ENCODE peak calls at places on chromosome 16, in five cellular contexts. W, V, Q, J and B are unnamed samples.

GRCh38 chr16:17138801-17139200 is 332.0 kb downstream of the XYLT1 start:
- DNase-seq in J (no peak), W (no peak), Q (no peak), V (no peak), B (peak)

GRCh38 chr16:67489401-67490083 is 6.2 kb upstream of the AGRP start:
- DNase-seq in W (no peak), J (no peak), V (no peak), Q (no peak), B (no peak)

GRCh38 chr16:16095646-16096045 is 127.6 kb downstream of the ABCC6 start:
- DNase-seq in Q (no peak), V (no peak), J (no peak), W (no peak), B (peak)

GRCh38 chr16:87487361-87487924 is 5.4 kb downstream of the ZCCHC14 start:
- DNase-seq in V (peak), W (peak), J (peak), Q (peak), B (peak)

GRCh38 chr16:180921-181667 is 835 bp downstream of the HBQ1 start:
- DNase-seq in Q (peak), V (peak), J (peak), W (peak), B (peak)

GRCh38 chr16:10995555-10995954 is 51.2 kb downstream of the CLEC16A start:
- DNase-seq in Q (no peak), J (no peak), V (no peak), W (no peak), B (no peak)

GRCh38 chr16:67544844-67545664 is 16.4 kb downstream of the RIPOR1 start:
- DNase-seq in W (no peak), Q (no peak), J (no peak), V (no peak), B (no peak)

GRCh38 chr16:78791926-78792325 is 692.5 kb downstream of the WWOX start:
- DNase-seq in W (no peak), V (no peak), J (no peak), Q (no peak), B (no peak)

GRCh38 chr16:82061861-82062525 is 26.9 kb downstream of the HSD17B2 start:
- DNase-seq in W (no peak), V (no peak), J (no peak), Q (no peak), B (peak)

GRCh38 chr16:57530531-57531252 is 5.7 kb downstream of the CCDC102A start:
- DNase-seq in V (no peak), W (peak), Q (peak), J (no peak), B (no peak)

GRCh38 chr16:10256855-10257641 is 74.8 kb upstream of the GRIN2A start:
- DNase-seq in Q (no peak), V (no peak), J (no peak), W (no peak), B (peak)

GRCh38 chr16:53689636-53690035 is 14.0 kb downstream of the RPGRIP1L start:
- DNase-seq in J (no peak), W (no peak), V (no peak), Q (no peak), B (no peak)

GRCh38 chr16:89268585-89268984 is 51.1 kb downstream of the ZNF778 start:
- DNase-seq in J (no peak), Q (no peak), V (no peak), W (no peak), B (no peak)

GRCh38 chr16:89261691-89262563 is 44.4 kb downstream of the ZNF778 start:
- DNase-seq in W (no peak), Q (no peak), V (no peak), J (no peak), B (no peak)

GRCh38 chr16:89265647-89266046 is 48.1 kb downstream of the ZNF778 start:
- DNase-seq in W (no peak), J (no peak), Q (no peak), V (no peak), B (no peak)

GRCh38 chr16:89266521-89267134 is 49.1 kb downstream of the ZNF778 start:
- DNase-seq in J (no peak), Q (no peak), W (no peak), V (no peak), B (no peak)

GRCh38 chr16:89264800-89265550 is 47.5 kb downstream of the ZNF778 start:
- DNase-seq in W (no peak), Q (no peak), J (no peak), V (no peak), B (no peak)
- H3K4me3 ChIP-seq in W (no peak), Q (no peak), J (no peak), V (no peak), B (no peak)

GRCh38 chr16:80670170-80670865 is 129.5 kb downstream of the DYNLRB2 start:
- DNase-seq in V (no peak), J (no peak), Q (no peak), W (no peak), B (no peak)

GRCh38 chr16:80671281-80671849 is 130.6 kb downstream of the DYNLRB2 start:
- DNase-seq in J (no peak), W (no peak), Q (no peak), V (no peak), B (no peak)

GRCh38 chr16:80669673-80670072 is 128.9 kb downstream of the DYNLRB2 start:
- DNase-seq in J (no peak), Q (no peak), V (no peak), W (no peak), B (no peak)

GRCh38 chr16:80674884-80675283 is 129.5 kb downstream of the CDYL2 start:
- DNase-seq in W (no peak), J (no peak), Q (no peak), V (no peak), B (no peak)

DNA sequence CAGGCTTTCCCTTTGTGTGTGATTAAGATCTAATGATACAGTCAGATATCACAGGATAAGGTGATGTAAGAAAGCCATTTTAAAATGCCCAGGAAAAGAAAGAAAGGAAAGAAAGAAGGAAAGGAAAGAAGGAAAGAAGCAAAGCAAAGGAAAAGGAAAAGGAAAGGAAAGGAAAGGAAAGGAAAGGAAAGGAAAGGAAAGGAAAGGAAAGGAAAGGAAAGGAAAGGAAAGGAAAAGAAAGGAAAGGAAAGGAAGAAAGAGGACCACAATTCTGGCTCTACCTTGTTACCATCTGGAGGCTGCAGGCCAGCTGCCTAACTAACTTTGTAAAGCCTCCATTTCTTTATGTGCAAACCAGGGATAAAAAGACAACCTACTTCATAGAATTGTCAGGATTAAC is 131.6 kb downstream of the DYNLRB2 start:
- DNase-seq in W (no peak), Q (no peak), J (no peak), V (no peak), B (no peak)
- TF ChIP-seq CTCF in W (no peak), Q (no peak), J (no peak), V (no peak), B (no peak)

GRCh38 chr16:85274501-85274900 is 162.2 kb upstream of the CIBAR2 start:
- DNase-seq in J (no peak), V (no peak), Q (no peak), W (no peak), B (no peak)

GRCh38 chr16:85271198-85271597 is 158.9 kb upstream of the CIBAR2 start:
- DNase-seq in V (no peak), W (no peak), Q (no peak), J (no peak), B (no peak)

GRCh38 chr16:85275533-85276249 is 163.4 kb upstream of the CIBAR2 start:
- DNase-seq in V (peak), Q (peak), J (peak), W (peak), B (peak)

GRCh38 chr16:85274924-85275323 is 162.7 kb upstream of the CIBAR2 start:
- DNase-seq in V (no peak), J (no peak), W (no peak), Q (no peak), B (no peak)

GRCh38 chr16:85273293-85273692 is 161.0 kb upstream of the CIBAR2 start:
- DNase-seq in V (no peak), J (no peak), W (no peak), Q (no peak), B (no peak)
- H3K4me3 ChIP-seq in V (no peak), J (no peak), W (no peak), Q (no peak), B (no peak)

GRCh38 chr16:31361201-31362110 is 6.5 kb downstream of the ITGAX start:
- DNase-seq in Q (no peak), J (no peak), W (no peak), V (no peak), B (no peak)

GRCh38 chr16:31363721-31364120 is 8.7 kb downstream of the ITGAX start:
- DNase-seq in V (no peak), Q (no peak), W (no peak), J (no peak), B (no peak)

GRCh38 chr16:31362476-31363405 is 7.8 kb downstream of the ITGAX start:
- DNase-seq in W (no peak), J (no peak), V (no peak), Q (no peak), B (no peak)

GRCh38 chr16:31367875-31368274 is 12.9 kb downstream of the ITGAX start:
- DNase-seq in Q (no peak), W (no peak), J (no peak), V (no peak), B (no peak)

GRCh38 chr16:31365131-31365865 is 10.3 kb downstream of the ITGAX start:
- DNase-seq in V (no peak), J (no peak), W (no peak), Q (no peak), B (no peak)
- TF ChIP-seq CTCF in V (no peak), J (no peak), W (no peak), Q (no peak), B (no peak)

GRCh38 chr16:89300311-89300975 is 82.9 kb downstream of the ZNF778 start:
- DNase-seq in Q (no peak), W (no peak), V (no peak), J (no peak), B (peak)
- H3K4me3 ChIP-seq in Q (no peak), W (no peak), V (no peak), J (no peak), B (no peak)

DNA sequence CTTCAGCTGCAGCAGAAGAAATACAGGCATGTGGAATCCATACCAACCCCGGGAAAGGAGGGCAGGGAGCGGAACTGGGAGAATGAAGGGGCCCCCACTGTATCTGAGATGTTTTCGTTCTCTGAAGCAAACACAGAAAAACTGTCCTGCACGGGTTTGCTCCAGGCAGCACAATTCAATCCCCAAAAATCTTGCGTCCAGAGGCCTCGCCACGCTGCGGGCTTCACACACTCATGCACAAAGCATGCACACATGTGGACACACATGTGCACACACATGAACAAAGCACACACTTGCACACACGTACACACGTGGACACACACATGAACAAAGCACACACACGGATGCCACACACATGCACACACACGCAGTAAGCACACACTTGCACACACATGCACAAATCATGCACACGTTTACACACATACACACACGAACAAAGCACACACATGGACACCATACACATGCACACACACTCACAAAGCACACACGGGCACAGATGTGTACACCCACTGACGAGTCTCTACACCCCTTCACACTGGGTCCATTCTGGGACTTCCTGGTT is 27.3 kb downstream of the COX4I1 start:
- DNase-seq in J (no peak), Q (no peak), V (no peak), W (no peak), B (no peak)
- TF ChIP-seq CTCF in J (no peak), Q (no peak), V (no peak), W (no peak), B (no peak)

DNA sequence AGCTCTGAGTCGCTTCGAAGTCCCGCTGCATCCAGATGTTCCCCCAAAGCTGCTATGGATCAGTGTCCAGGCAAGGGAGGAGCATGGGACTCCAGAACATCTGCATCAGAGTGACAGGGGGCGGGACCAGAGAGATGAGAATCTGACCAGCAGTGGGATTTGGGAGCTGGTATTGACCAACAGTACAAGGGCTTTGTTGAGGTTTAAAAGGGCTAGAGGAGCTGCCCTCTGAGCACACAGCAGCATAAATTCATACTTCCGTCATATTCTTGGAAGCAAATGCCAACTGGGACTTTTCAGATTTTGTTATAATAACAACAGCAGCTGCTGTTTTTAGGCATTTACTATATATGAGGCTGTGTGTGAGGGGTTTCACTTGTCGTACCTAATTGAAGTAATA is 10.6 kb downstream of the RBFOX1 start:
- DNase-seq in W (no peak), Q (no peak), J (no peak), V (no peak), B (no peak)
- H3K4me3 ChIP-seq in W (no peak), Q (no peak), J (no peak), V (no peak), B (no peak)